ENCODE peak calls at places on chromosomes 7 and 10, in nine cellular contexts. Z is A549; K is choroid plexus epithelial cell; F is transverse colon; M is progenitor cell of endocrine pancreas; U is colonic mucosa; S is activated CD8-positive, alpha-beta T cell treated with anti-CD3 and anti-CD28 coated beads for 36 hours; Q is body of pancreas; G is IMR-90. E is an unnamed sample.

GRCh38 chr7:143250199-143250598 is 13.0 kb upstream of the GSTK1 start:
- DNase-seq in Q (no peak), F (no peak), G (no peak), Z (no peak), S (no peak), M (no peak), U (no peak), K (no peak), E (no peak)

GRCh38 chr7:32879460-32879859 is 12.1 kb downstream of the KBTBD2 start:
- DNase-seq in Z (peak), Q (no peak), M (no peak), K (peak), S (no peak), G (no peak), F (no peak), U (no peak), E (no peak)

GRCh38 chr10:76523798-76524231 is 1092.4 kb downstream of the LRMDA start:
- DNase-seq in Q (no peak), G (no peak), Z (no peak), U (no peak), M (no peak), K (no peak), F (no peak), S (no peak), E (no peak)

GRCh38 chr7:113199841-113200240 is 81.5 kb upstream of the SMIM30 start:
- DNase-seq in F (no peak), U (no peak), G (peak), Q (peak), K (peak), Z (no peak), M (no peak), S (no peak), E (no peak)

GRCh38 chr7:148914208-148914777 is 30.2 kb upstream of the EZH2 start:
- DNase-seq in Z (peak), M (no peak), Q (no peak), S (peak), G (peak), U (no peak), F (no peak), K (peak), E (no peak)

GRCh38 chr7:1101580-1102431 is 13.9 kb downstream of the GPER1 start:
- DNase-seq in Q (peak), Z (no peak), G (no peak), U (no peak), S (no peak), F (no peak), M (no peak), K (no peak), E (no peak)

GRCh38 chr7:31432166-31432565 is 81.7 kb upstream of the ITPRID1 start:
- DNase-seq in S (no peak), K (no peak), G (no peak), Q (no peak), M (no peak), Z (no peak), F (no peak), U (no peak), E (no peak)

GRCh38 chr7:35695628-35695888 is 623 bp upstream of the HERPUD2 start:
- DNase-seq in M (no peak), G (no peak), S (peak), Z (peak), K (no peak), F (no peak), Q (no peak), U (no peak), E (no peak)

GRCh38 chr10:84600947-84601346 is 272.6 kb downstream of the CCSER2 start:
- DNase-seq in G (no peak), M (no peak), Q (no peak), K (no peak), Z (no peak), S (no peak), F (no peak), U (no peak), E (no peak)

GRCh38 chr10:17229016-17229716 is 1.1 kb downstream of the VIM start:
- DNase-seq in G (peak), F (peak), K (peak), M (no peak), S (peak), U (peak), Z (peak), Q (peak), E (peak)

GRCh38 chr7:69067397-69067796 is 530.9 kb upstream of the AUTS2 start:
- DNase-seq in F (no peak), Z (peak), Q (no peak), S (peak), K (peak), G (no peak), U (no peak), M (no peak), E (no peak)

GRCh38 chr10:14543048-14543903 is 212.6 kb upstream of the FRMD4A start:
- DNase-seq in G (no peak), Q (no peak), F (no peak), S (peak), M (no peak), K (peak), U (no peak), Z (no peak), E (no peak)

GRCh38 chr7:54839538-54840213 is 80.7 kb upstream of the SEC61G start:
- DNase-seq in S (no peak), F (peak), G (peak), M (peak), Z (peak), U (peak), Q (peak), K (peak), E (peak)

GRCh38 chr10:102004376-102004775 is 51.6 kb downstream of the ARMH3 start:
- DNase-seq in U (no peak), Q (no peak), S (no peak), G (peak), Z (no peak), F (no peak), M (no peak), K (peak), E (no peak)

GRCh38 chr7:78601728-78602127 is 803.2 kb downstream of the PHTF2 start:
- DNase-seq in Z (no peak), M (no peak), F (no peak), S (no peak), Q (no peak), U (no peak), G (peak), K (no peak), E (no peak)

GRCh38 chr7:137423321-137423720 is 79.8 kb upstream of the PTN start:
- DNase-seq in F (no peak), U (no peak), M (no peak), Z (no peak), K (no peak), S (no peak), G (peak), Q (no peak), E (no peak)

GRCh38 chr10:129725011-129725410 is 239.1 kb downstream of the EBF3 start:
- DNase-seq in K (no peak), M (no peak), Q (no peak), Z (no peak), S (no peak), U (no peak), F (no peak), G (no peak), E (no peak)

GRCh38 chr10:84166620-84167288 is 6.8 kb upstream of the GPR15LG start:
- DNase-seq in M (no peak), K (no peak), S (no peak), Z (no peak), F (no peak), G (no peak), U (peak), Q (no peak), E (no peak)

GRCh38 chr7:148084138-148084537 is 506.4 kb upstream of the C7orf33 start:
- DNase-seq in F (peak), S (peak), Q (peak), U (peak), K (peak), M (peak), Z (peak), G (peak), E (peak)

GRCh38 chr7:17682586-17682985 is 257.7 kb downstream of the SNX13 start:
- DNase-seq in F (no peak), G (no peak), U (no peak), Q (no peak), M (no peak), Z (no peak), K (peak), S (no peak), E (no peak)

GRCh38 chr7:51318886-51319579 is 2.4 kb upstream of the COBL start:
- DNase-seq in M (no peak), Z (no peak), U (peak), F (peak), G (no peak), Q (no peak), K (no peak), S (no peak), E (no peak)

GRCh38 chr10:105756386-105756785 is 1115.3 kb downstream of the SORCS3 start:
- DNase-seq in U (no peak), Q (no peak), S (no peak), K (no peak), Z (no peak), M (no peak), G (no peak), F (no peak), E (no peak)

GRCh38 chr7:2692543-2692942 is 4.5 kb downstream of the AMZ1 start:
- DNase-seq in Q (no peak), Z (no peak), S (no peak), M (no peak), F (no peak), K (no peak), U (no peak), G (no peak), E (no peak)

GRCh38 chr7:28032738-28033380 is 147.7 kb downstream of the JAZF1 start:
- DNase-seq in G (no peak), K (no peak), Z (peak), Q (no peak), F (no peak), S (no peak), M (no peak), U (no peak), E (no peak)
- TF ChIP-seq CTCF in G (no peak), K (peak), Z (no peak), Q (no peak), F (no peak), S (no peak), M (no peak), U (no peak), E (no peak)

DNA sequence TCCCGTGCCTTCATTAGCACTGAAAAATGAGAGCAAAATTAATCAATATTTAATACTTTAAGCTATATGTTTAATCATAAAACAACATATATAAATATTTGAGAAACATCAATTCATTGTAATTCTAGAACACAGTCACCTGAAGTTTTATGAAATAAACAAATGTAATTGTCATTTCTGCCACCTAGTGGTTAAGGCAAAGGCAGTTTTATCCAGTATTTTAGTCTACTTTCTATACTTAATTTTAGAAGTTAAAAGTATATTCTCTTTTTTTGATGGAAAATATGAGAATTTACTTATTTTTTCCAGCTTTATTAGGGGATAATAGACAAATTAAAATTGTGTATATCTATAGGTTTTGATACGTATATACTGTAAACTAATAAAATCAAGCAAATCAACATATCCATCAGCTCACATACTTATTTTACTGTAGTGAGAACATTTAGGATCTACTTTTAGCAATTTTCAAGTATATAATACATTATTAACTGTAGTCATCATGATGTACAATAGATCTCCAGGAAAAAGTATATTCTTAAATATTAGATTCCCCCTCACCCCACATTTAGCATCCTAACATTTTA is 16.9 kb downstream of the PCGF6 start:
- DNase-seq in U (no peak), M (no peak), Z (peak), G (peak), Q (no peak), F (no peak), K (peak), S (no peak), E (no peak)
- TF ChIP-seq CTCF in U (peak), M (peak), Z (peak), G (peak), Q (no peak), F (peak), K (peak), S (peak), E (peak)

GRCh38 chr7:130958846-130959245 is 224.8 kb upstream of the KLF14 start:
- DNase-seq in Z (no peak), G (no peak), Q (no peak), K (no peak), U (no peak), S (no peak), M (no peak), F (no peak), E (no peak)

GRCh38 chr7:130957722-130958360 is 223.8 kb upstream of the KLF14 start:
- DNase-seq in K (no peak), Z (no peak), Q (no peak), U (no peak), M (no peak), F (no peak), S (no peak), G (no peak), E (no peak)

GRCh38 chr7:130961128-130961601 is 227.2 kb upstream of the KLF14 start:
- DNase-seq in Q (no peak), S (peak), K (peak), G (peak), M (no peak), U (no peak), F (peak), Z (peak), E (no peak)

GRCh38 chr7:130960208-130960988 is 226.4 kb upstream of the KLF14 start:
- DNase-seq in Z (peak), Q (no peak), F (no peak), S (peak), M (no peak), K (peak), G (peak), U (no peak), E (no peak)

DNA sequence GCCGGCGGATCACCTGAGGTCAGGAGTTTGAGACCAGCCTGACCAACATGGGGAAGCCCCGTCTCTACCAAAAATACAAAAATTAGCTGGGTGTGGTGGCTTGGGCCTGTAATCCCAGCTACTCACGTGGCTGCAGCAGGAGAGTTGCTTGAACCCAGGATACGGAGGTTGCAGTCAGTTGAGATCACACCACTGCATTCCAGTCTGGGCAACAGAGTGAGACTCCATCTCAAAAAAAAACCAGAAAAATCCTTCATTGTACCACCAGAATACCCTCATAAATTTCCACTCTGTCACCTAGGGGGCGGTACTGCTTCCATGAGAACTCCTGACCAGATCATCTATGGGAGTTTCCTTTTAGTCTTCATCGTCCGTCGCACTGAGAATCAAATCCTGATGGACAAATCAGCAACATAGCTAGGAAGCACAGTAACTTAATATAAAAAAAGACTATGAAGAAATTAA is 225.8 kb upstream of the KLF14 start:
- DNase-seq in G (peak), M (no peak), Q (no peak), F (no peak), S (peak), Z (peak), U (no peak), K (peak), E (no peak)
- TF ChIP-seq CTCF in G (peak), M (peak), Q (no peak), F (peak), S (peak), Z (peak), U (no peak), K (peak), E (peak)

GRCh38 chr7:142228681-142229080 is 29.2 kb downstream of the PRSS58 start:
- DNase-seq in G (no peak), S (no peak), K (no peak), Q (no peak), F (no peak), M (no peak), U (no peak), Z (no peak), E (no peak)

DNA sequence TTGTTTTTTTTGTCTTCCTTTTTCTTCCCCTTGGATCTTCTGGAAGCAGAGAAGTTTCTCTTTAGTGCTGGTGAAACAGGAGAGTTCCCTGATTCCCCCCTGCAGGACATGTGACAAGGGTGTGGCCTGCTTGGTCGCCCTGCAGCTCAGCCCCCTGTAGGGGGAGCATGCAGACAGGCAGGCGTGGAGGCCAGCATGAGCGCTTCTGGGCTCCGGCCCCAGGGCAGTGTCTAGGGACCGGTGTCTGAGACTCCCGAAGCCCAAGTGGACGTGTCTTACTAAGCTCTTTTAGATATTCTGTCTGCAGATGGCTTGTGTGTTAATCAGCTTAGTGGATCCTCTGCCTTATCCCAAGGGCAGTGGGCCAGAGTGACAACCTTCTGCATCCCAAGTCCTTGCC is 26.1 kb downstream of the PRSS58 start:
- DNase-seq in S (no peak), U (no peak), M (peak), K (peak), Z (peak), Q (no peak), G (no peak), F (no peak), E (peak)
- TF ChIP-seq CTCF in S (no peak), U (no peak), M (peak), K (no peak), Z (no peak), Q (no peak), G (no peak), F (no peak), E (peak)

E was measured in neural crest cell.